ENCODE peak calls at places on chromosomes 6 and 20, in eight cellular contexts. S is ascending aorta, N is cardiac muscle cell, G is ovary, B is psoas muscle, U is left ventricle myocardium inferior, L is endothelial cell of umbilical vein, Y is body of pancreas. W is an unnamed sample. For H3K36me3, the result is how much of the 10 kb centered on the place peaks cover.

GRCh38 chr6:151763303-151763702 is 44.2 kb upstream of the ESR1 start:
- DNase-seq in S (no peak), N (no peak), G (peak), B (no peak), U (no peak), L (no peak), Y (no peak), W (no peak)

GRCh38 chr6:30726506-30727413 is 6.6 kb downstream of the TUBB start:
- DNase-seq in S (no peak), N (no peak), G (no peak), B (no peak), U (no peak), L (no peak), Y (no peak), W (no peak)

GRCh38 chr6:27986928-27987725 is 30.1 kb downstream of the OR2B6 start:
- DNase-seq in S (no peak), N (no peak), G (no peak), B (no peak), U (no peak), L (no peak), Y (no peak), W (no peak)

GRCh38 chr20:13458860-13459451 is 179.8 kb downstream of the TASP1 start:
- DNase-seq in S (no peak), N (peak), G (no peak), B (no peak), U (no peak), L (peak), Y (peak), W (no peak)

GRCh38 chr6:14713008-14713452 is 532.8 kb upstream of the JARID2 start:
- DNase-seq in S (no peak), N (no peak), G (peak), B (peak), U (peak), L (no peak), Y (peak), W (no peak)

GRCh38 chr6:159899994-159900745 is 9.4 kb downstream of the MAS1 start:
- DNase-seq in S (no peak), N (no peak), G (no peak), B (no peak), U (no peak), L (no peak), Y (no peak), W (no peak)

GRCh38 chr6:35972471-35972985 is 51.6 kb upstream of the SRPK1 start:
- DNase-seq in S (no peak), N (peak), G (no peak), B (no peak), U (no peak), L (no peak), Y (no peak), W (no peak)

GRCh38 chr6:32883789-32884188 is 29.8 kb downstream of the PSMB9 start:
- DNase-seq in S (peak), N (peak), G (no peak), B (peak), U (no peak), L (no peak), Y (no peak), W (no peak)

GRCh38 chr6:38579010-38579628 is 60.6 kb downstream of the BTBD9 start:
- DNase-seq in S (no peak), N (no peak), G (no peak), B (no peak), U (no peak), L (peak), Y (no peak), W (no peak)

GRCh38 chr20:44302026-44302669 is 8.9 kb downstream of the FITM2 start:
- DNase-seq in S (no peak), N (peak), G (no peak), B (no peak), U (peak), L (no peak), Y (peak), W (peak)

GRCh38 chr6:42375905-42376304 is 75.8 kb downstream of the TRERF1 start:
- DNase-seq in S (no peak), N (no peak), G (no peak), B (no peak), U (no peak), L (no peak), Y (no peak), W (no peak)

GRCh38 chr6:154428892-154429291 is 72.3 kb upstream of the IPCEF1 start:
- DNase-seq in S (no peak), N (no peak), G (no peak), B (no peak), U (no peak), L (no peak), Y (no peak), W (no peak)

GRCh38 chr20:45817652-45818194 is 5.3 kb downstream of the UBE2C start:
- DNase-seq in S (no peak), N (no peak), G (no peak), B (no peak), U (no peak), L (no peak), Y (no peak), W (no peak)

GRCh38 chr20:57716893-57717292 is 7.1 kb upstream of the PMEPA1 start:
- DNase-seq in S (no peak), N (no peak), G (no peak), B (no peak), U (peak), L (no peak), Y (no peak), W (no peak)

GRCh38 chr6:165308926-165309731 is at the start of gene C6orf118:
- DNase-seq in S (no peak), N (peak), G (peak), B (no peak), U (peak), L (peak), Y (no peak), W (peak)

GRCh38 chr20:48148020-48148419 is 362.7 kb upstream of the SULF2 start:
- DNase-seq in S (no peak), N (no peak), G (no peak), B (no peak), U (no peak), L (no peak), Y (no peak), W (no peak)

GRCh38 chr6:91569071-91569470 is 982.2 kb upstream of the MAP3K7 start:
- DNase-seq in S (no peak), N (no peak), G (no peak), B (no peak), U (no peak), L (no peak), Y (no peak), W (no peak)

GRCh38 chr6:110389689-110390382 is 25.5 kb downstream of the DDO start:
- DNase-seq in S (no peak), N (no peak), G (no peak), B (no peak), U (no peak), L (peak), Y (no peak), W (no peak)

GRCh38 chr6:55388161-55388560 is 60.9 kb downstream of the GFRAL start:
- DNase-seq in S (no peak), N (no peak), G (no peak), B (no peak), U (no peak), L (no peak), Y (no peak), W (no peak)

GRCh38 chr20:62925420-62926228 is 681 bp downstream of the DIDO1 start:
- DNase-seq in S (no peak), N (peak), G (no peak), B (peak), U (no peak), L (no peak), Y (peak), W (peak)

GRCh38 chr20:21326700-21327099 is 23.6 kb downstream of the XRN2 start:
- DNase-seq in S (no peak), N (no peak), G (no peak), B (no peak), U (no peak), L (no peak), Y (no peak), W (no peak)

GRCh38 chr6:158642805-158643489 is 1.6 kb downstream of the DYNLT1 start:
- DNase-seq in S (no peak), N (no peak), G (peak), B (no peak), U (no peak), L (peak), Y (no peak), W (peak)
- H3K4me3 ChIP-seq in S (peak), N (peak), G (peak), B (peak), U (peak), L (no peak), Y (no peak), W (no peak)

DNA sequence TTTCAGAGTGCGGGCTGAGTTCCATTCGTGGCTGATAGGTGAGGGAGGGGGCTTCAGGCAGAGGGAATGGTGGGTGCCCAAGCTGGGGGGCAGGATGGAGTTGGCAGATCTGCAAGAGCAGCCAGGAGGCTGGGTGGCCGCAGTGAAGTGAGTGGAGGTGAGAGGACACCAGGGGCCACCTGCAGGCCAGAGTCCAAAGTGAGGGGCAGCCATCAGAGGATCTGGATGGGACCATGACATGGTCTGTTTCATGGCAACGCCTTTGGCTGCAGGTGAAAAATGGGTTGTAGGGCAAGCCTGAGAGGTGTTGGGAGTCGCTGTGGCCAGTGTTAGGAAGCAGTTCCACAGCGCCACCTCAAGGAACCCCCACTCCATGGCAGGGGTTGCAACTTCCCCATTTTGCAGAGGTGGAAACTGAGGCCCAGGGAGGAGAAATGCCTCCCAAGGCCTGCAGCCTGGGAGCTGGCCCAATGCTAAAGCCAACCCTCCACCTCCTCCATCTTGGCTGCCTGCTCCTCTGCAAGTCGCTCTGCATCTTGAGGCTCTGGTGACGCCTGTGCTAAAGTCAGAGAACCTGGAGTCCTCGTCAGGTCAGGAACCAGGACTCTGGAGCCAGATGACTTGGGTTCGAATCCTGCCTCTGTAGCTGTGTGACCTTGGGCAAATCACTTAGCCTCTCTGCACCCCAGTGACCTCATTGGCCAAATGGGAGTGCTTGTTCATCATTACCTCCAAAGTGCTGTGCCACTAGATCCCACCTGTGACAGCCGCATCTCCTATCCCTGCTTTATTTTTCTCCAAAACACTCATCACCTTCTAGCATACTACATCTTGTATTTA is 153.8 kb downstream of the CEBPB start:
- DNase-seq in S (no peak), N (no peak), G (no peak), B (no peak), U (no peak), L (no peak), Y (no peak), W (no peak)
- TF ChIP-seq CTCF in S (no peak), N (peak), G (no peak), B (no peak), U (peak), L (no peak), Y (no peak), W (no peak)

GRCh38 chr20:37222086-37222485 is 39.5 kb downstream of the GHRH start:
- DNase-seq in S (no peak), N (no peak), G (no peak), B (no peak), U (no peak), L (no peak), Y (no peak), W (no peak)

GRCh38 chr20:37220796-37221195 is 40.8 kb downstream of the GHRH start:
- DNase-seq in S (no peak), N (no peak), G (no peak), B (no peak), U (no peak), L (no peak), Y (no peak), W (no peak)

GRCh38 chr20:37225146-37225545 is 36.5 kb downstream of the GHRH start:
- DNase-seq in S (no peak), N (no peak), G (no peak), B (no peak), U (no peak), L (no peak), Y (no peak), W (no peak)

GRCh38 chr20:37220255-37220654 is 40.9 kb upstream of the MROH8 start:
- DNase-seq in S (no peak), N (no peak), G (no peak), B (no peak), U (no peak), L (no peak), Y (no peak), W (no peak)

GRCh38 chr20:37223053-37223452 is 38.6 kb downstream of the GHRH start:
- DNase-seq in S (no peak), N (peak), G (no peak), B (no peak), U (no peak), L (no peak), Y (no peak), W (no peak)
- H3K36me3 ChIP-seq in S (under half), N (under half), G (under half), B (half or more), U (half or more), L (under half), Y (under half), W (under half)

DNA sequence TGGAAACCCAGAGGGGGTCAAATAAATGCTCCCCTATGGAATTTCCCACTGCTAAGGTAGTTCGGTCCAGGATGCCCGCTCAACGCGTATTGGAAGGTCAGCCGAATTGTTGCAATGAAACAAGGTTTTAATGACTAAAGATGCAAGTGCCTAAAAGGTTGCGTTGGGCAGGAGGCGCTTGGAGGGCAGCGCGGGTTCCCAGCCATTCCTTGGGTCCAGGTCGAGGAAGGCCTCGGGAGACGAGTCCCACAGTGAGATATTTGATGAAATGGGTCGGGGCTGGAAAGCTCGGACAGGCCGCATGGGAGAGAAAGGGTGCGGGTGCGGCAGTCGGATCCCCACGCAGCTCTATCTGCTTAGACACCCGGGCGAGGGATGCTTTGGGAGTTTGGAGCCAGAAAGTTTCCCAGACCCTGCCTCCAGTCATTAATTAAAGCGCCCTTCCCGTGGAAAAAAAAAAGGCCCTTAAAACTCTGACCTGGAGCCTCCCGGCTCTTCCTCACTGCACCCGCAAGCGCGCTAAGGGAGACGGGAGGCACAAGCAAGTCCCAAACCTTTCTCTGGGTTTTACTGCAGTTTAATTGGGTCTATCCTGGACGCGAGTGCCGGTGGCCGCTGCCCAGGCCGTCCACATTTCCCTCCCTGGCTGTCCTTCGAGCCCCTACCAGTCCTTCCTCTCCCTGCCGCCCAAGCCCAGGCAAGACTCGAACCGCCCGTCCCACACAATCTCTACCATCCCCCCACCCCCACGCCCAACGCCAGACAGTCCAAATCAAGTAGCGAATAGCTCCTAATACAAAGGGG is 24.2 kb downstream of the TFAP2A start:
- DNase-seq in S (no peak), N (no peak), G (no peak), B (no peak), U (no peak), L (no peak), Y (no peak), W (no peak)
- H3K4me3 ChIP-seq in S (no peak), N (no peak), G (no peak), B (no peak), U (peak), L (no peak), Y (no peak), W (no peak)

W was measured in mucosa of descending colon.